ENCODE peak calls at places on chromosomes 5 and 9, in eight cellular contexts. U is amniotic stem cell; W is CD4-positive, CD25-positive, alpha-beta regulatory T cell; A is COR-L47; V is H7; S is NCI-H2171 treated with DMSO at 0.1 percent for 48 hours; P is HTR-8/SVneo; B is HT1080. K is an unnamed sample.
A peak's percentile ranks its signal among the peaks of the same experiment; 100 is the strongest.

GRCh38 chr5:93130623-93131022 is 450.4 kb downstream of the NR2F1-AS1 start:
- DNase-seq in U (no peak), W (no peak), A (no peak), V (no peak), S (no peak), P (no peak), B (no peak), K (no peak)

GRCh38 chr5:43428034-43428712 is 16.0 kb upstream of the CCL28 start:
- DNase-seq in U (no peak), W (no peak), A (no peak), V (no peak), S (no peak), P (no peak), B (peak; percentile 50), K (no peak)

GRCh38 chr5:57824047-57824446 is 341.4 kb upstream of the ACTBL2 start:
- DNase-seq in U (no peak), W (no peak), A (no peak), V (no peak), S (no peak), P (no peak), B (peak; percentile 86), K (no peak)

GRCh38 chr9:133003671-133004090 is 25.2 kb downstream of the GFI1B start:
- DNase-seq in U (no peak), W (no peak), A (no peak), V (peak; percentile 88), S (no peak), P (no peak), B (no peak), K (no peak)

GRCh38 chr9:135255033-135255842 is 167.8 kb downstream of the OLFM1 start:
- DNase-seq in U (no peak), W (no peak), A (no peak), V (peak; percentile 82), S (no peak), P (no peak), B (no peak), K (no peak)

GRCh38 chr5:144864113-144864512 is 693.4 kb downstream of the KCTD16 start:
- DNase-seq in U (no peak), W (no peak), A (peak; percentile 33), V (no peak), S (peak; percentile 1), P (no peak), B (no peak), K (no peak)

GRCh38 chr9:83688921-83689320 is 18.8 kb downstream of the UBQLN1 start:
- DNase-seq in U (no peak), W (no peak), A (no peak), V (no peak), S (peak; percentile 13), P (no peak), B (no peak), K (no peak)

GRCh38 chr9:81557957-81558791 is 131.2 kb downstream of the TLE1 start:
- DNase-seq in U (no peak), W (no peak), A (no peak), V (no peak), S (peak; percentile 31), P (no peak), B (no peak), K (no peak)

GRCh38 chr5:15731686-15732085 is 231.7 kb downstream of the FBXL7 start:
- DNase-seq in U (no peak), W (no peak), A (no peak), V (no peak), S (no peak), P (no peak), B (no peak), K (no peak)

GRCh38 chr9:110180713-110181434 is 27.1 kb downstream of the C9orf152 start:
- DNase-seq in U (no peak), W (no peak), A (no peak), V (no peak), S (no peak), P (no peak), B (peak; percentile 50), K (no peak)

GRCh38 chr5:34957857-34958690 is 28.7 kb downstream of the DNAJC21 start:
- DNase-seq in U (no peak), W (no peak), A (peak; percentile 9), V (peak; percentile 72), S (peak; percentile 19), P (peak; percentile 67), B (peak; percentile 36), K (no peak)